ENCODE peak calls at places on chromosome 15, in four cellular contexts. One of them, this sample, is unnamed.

GRCh38 chr15:47384316-47384715 is 333.0 kb upstream of the SEMA6D start:
- DNase-seq in neuronal stem cell: peak; percentile 42
- DNase-seq in IMR-90: peak; percentile 96
- DNase-seq in H9: peak; percentile 33
- DNase-seq in this sample: peak; percentile 94

GRCh38 chr15:90750186-90750585 is 33.0 kb downstream of the BLM start:
- DNase-seq in neuronal stem cell: no peak
- DNase-seq in H9: no peak
- DNase-seq in IMR-90: no peak
- DNase-seq in this sample: no peak

GRCh38 chr15:55221090-55222011 is 24.6 kb upstream of the RSL24D1 start:
- DNase-seq in H9: no peak
- DNase-seq in IMR-90: peak; percentile 96
- DNase-seq in neuronal stem cell: no peak
- DNase-seq in this sample: peak; percentile 99

GRCh38 chr15:24292837-24293236 is 382.7 kb upstream of the NPAP1 start:
- DNase-seq in neuronal stem cell: no peak
- DNase-seq in IMR-90: no peak
- DNase-seq in H9: no peak
- DNase-seq in this sample: no peak

GRCh38 chr15:46461416-46461815 is 826.6 kb downstream of the SQOR start:
- DNase-seq in neuronal stem cell: no peak
- DNase-seq in IMR-90: no peak
- DNase-seq in H9: no peak
- DNase-seq in this sample: peak; percentile 3

GRCh38 chr15:38867556-38867955 is 302.9 kb upstream of the RASGRP1 start:
- DNase-seq in H9: no peak
- DNase-seq in neuronal stem cell: no peak
- DNase-seq in IMR-90: no peak
- DNase-seq in this sample: peak; percentile 37

GRCh38 chr15:36778516-36778915 is 199.1 kb downstream of the CDIN1 start:
- DNase-seq in IMR-90: peak; percentile 81
- DNase-seq in neuronal stem cell: no peak
- DNase-seq in H9: no peak
- DNase-seq in this sample: no peak

GRCh38 chr15:42092666-42093445 is 1.5 kb downstream of the PLA2G4D start:
- DNase-seq in IMR-90: no peak
- DNase-seq in H9: peak; percentile 38
- DNase-seq in neuronal stem cell: no peak
- DNase-seq in this sample: no peak

GRCh38 chr15:50127255-50127777 is 8.3 kb upstream of the ATP8B4 start:
- DNase-seq in H9: no peak
- DNase-seq in IMR-90: peak; percentile 82
- DNase-seq in neuronal stem cell: no peak
- DNase-seq in this sample: peak; percentile 61

GRCh38 chr15:86082619-86083377 is 3.1 kb downstream of the AGBL1 start:
- DNase-seq in IMR-90: no peak
- DNase-seq in H9: no peak
- DNase-seq in neuronal stem cell: no peak
- DNase-seq in this sample: no peak

GRCh38 chr15:63553388-63553791 is 43.8 kb upstream of the FBXL22 start:
- DNase-seq in IMR-90: peak; percentile 97
- DNase-seq in H9: no peak
- DNase-seq in neuronal stem cell: no peak
- DNase-seq in this sample: peak; percentile 97

GRCh38 chr15:52018693-52019393 is at the start of gene MAPK6:
- DNase-seq in H9: peak; percentile 91
- DNase-seq in IMR-90: peak; percentile 93
- DNase-seq in neuronal stem cell: peak; percentile 94
- DNase-seq in this sample: peak; percentile 94

GRCh38 chr15:38896652-38897051 is 332.0 kb upstream of the RASGRP1 start:
- DNase-seq in IMR-90: no peak
- DNase-seq in neuronal stem cell: no peak
- DNase-seq in H9: no peak
- DNase-seq in this sample: no peak

GRCh38 chr15:95932676-95933075 is 397.8 kb upstream of the NR2F2 start:
- DNase-seq in H9: no peak
- DNase-seq in neuronal stem cell: no peak
- DNase-seq in IMR-90: peak; percentile 10
- DNase-seq in this sample: peak; percentile 52

GRCh38 chr15:91942676-91943417 is 89.3 kb downstream of the SLCO3A1 start:
- DNase-seq in IMR-90: peak; percentile 89
- DNase-seq in neuronal stem cell: no peak
- DNase-seq in H9: no peak
- DNase-seq in this sample: peak; percentile 73

GRCh38 chr15:101542306-101543025 is 53.0 kb upstream of the PCSK6 start:
- DNase-seq in IMR-90: no peak
- DNase-seq in H9: peak; percentile 34
- DNase-seq in neuronal stem cell: no peak
- DNase-seq in this sample: no peak

GRCh38 chr15:70478251-70478990 is 284.9 kb downstream of the UACA start:
- DNase-seq in H9: no peak
- DNase-seq in IMR-90: no peak
- DNase-seq in neuronal stem cell: no peak
- DNase-seq in this sample: no peak

GRCh38 chr15:64373360-64373759 is 7.9 kb downstream of the PCLAF start:
- DNase-seq in neuronal stem cell: no peak
- DNase-seq in IMR-90: no peak
- DNase-seq in H9: no peak
- DNase-seq in this sample: no peak

GRCh38 chr15:69344238-69344637 is 45.5 kb downstream of the PAQR5 start:
- DNase-seq in H9: no peak
- DNase-seq in neuronal stem cell: no peak
- DNase-seq in IMR-90: no peak
- DNase-seq in this sample: no peak

GRCh38 chr15:59456114-59456513 is 18.1 kb downstream of the FAM81A start:
- DNase-seq in IMR-90: no peak
- DNase-seq in neuronal stem cell: no peak
- DNase-seq in H9: no peak
- DNase-seq in this sample: no peak

GRCh38 chr15:101022876-101023275 is 103.7 kb downstream of the LRRK1 start:
- DNase-seq in neuronal stem cell: no peak
- DNase-seq in H9: peak; percentile 2
- DNase-seq in IMR-90: no peak
- DNase-seq in this sample: no peak

GRCh38 chr15:65163041-65163440 is 22.1 kb downstream of the CLPX start:
- DNase-seq in neuronal stem cell: no peak
- DNase-seq in H9: no peak
- DNase-seq in IMR-90: peak; percentile 55
- DNase-seq in this sample: no peak

GRCh38 chr15:38587214-38587613 is 22.6 kb upstream of the RASGRP1 start:
- DNase-seq in neuronal stem cell: no peak
- DNase-seq in IMR-90: no peak
- DNase-seq in H9: no peak
- DNase-seq in this sample: no peak

GRCh38 chr15:40105517-40106202 is 3.0 kb downstream of the BMF start:
- DNase-seq in IMR-90: no peak
- DNase-seq in H9: no peak
- DNase-seq in neuronal stem cell: no peak
- DNase-seq in this sample: no peak

GRCh38 chr15:40104865-40105516 is 3.7 kb downstream of the BMF start:
- DNase-seq in H9: peak; percentile 96
- DNase-seq in neuronal stem cell: no peak
- DNase-seq in IMR-90: peak; percentile 79
- DNase-seq in this sample: peak; percentile 87

GRCh38 chr15:40104296-40104864 is 4.3 kb downstream of the BMF start:
- DNase-seq in IMR-90: no peak
- DNase-seq in H9: no peak
- DNase-seq in neuronal stem cell: no peak
- DNase-seq in this sample: no peak

GRCh38 chr15:40108061-40108854 is 421 bp downstream of the BMF start:
- DNase-seq in H9: no peak
- DNase-seq in IMR-90: peak; percentile 55
- DNase-seq in neuronal stem cell: no peak
- DNase-seq in this sample: peak; percentile 71

GRCh38 chr15:40106203-40107161 is 2.2 kb downstream of the BMF start:
- DNase-seq in neuronal stem cell: no peak
- DNase-seq in IMR-90: peak; percentile 49
- DNase-seq in H9: peak; percentile 91
- DNase-seq in this sample: peak; percentile 89
- H2AK5ac ChIP-seq in neuronal stem cell: peak overlapping the region; percentile 43
- H2AK5ac ChIP-seq in IMR-90: peak overlapping the region; percentile 53
- H2AK5ac ChIP-seq in H9: no peak overlapping the region
- H2AK5ac ChIP-seq in this sample: no peak overlapping the region

GRCh38 chr15:58279654-58280053 is 141.5 kb downstream of the AQP9 start:
- DNase-seq in H9: no peak
- DNase-seq in IMR-90: no peak
- DNase-seq in neuronal stem cell: no peak
- DNase-seq in this sample: no peak

GRCh38 chr15:58276924-58277323 is 138.7 kb downstream of the AQP9 start:
- DNase-seq in H9: no peak
- DNase-seq in IMR-90: no peak
- DNase-seq in neuronal stem cell: no peak
- DNase-seq in this sample: no peak

GRCh38 chr15:58275785-58276184 is 137.6 kb downstream of the AQP9 start:
- DNase-seq in H9: no peak
- DNase-seq in neuronal stem cell: no peak
- DNase-seq in IMR-90: no peak
- DNase-seq in this sample: no peak

GRCh38 chr15:58282060-58282708 is 144.0 kb downstream of the AQP9 start:
- DNase-seq in IMR-90: no peak
- DNase-seq in H9: no peak
- DNase-seq in neuronal stem cell: no peak
- DNase-seq in this sample: peak; percentile 39

DNA sequence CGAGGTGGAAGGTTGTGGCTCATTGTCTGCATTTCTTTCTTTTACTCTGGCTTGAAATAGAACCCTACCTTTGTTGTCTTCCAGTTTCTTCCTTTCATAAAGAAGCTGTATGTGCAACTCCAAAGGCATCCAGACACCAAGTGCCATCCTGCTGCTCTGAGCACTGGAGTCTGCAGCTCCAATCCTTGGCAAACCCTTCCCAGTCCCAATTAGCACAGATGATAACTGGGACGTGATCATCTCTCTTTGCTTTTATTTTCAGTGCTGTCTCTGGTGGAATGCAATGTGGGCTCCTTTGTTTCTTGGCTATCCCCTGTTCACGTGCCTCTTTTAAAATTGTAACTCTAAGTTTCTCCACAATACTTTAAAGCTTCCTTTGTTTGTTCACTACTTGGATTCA is 140.9 kb downstream of the AQP9 start:
- DNase-seq in H9: no peak
- DNase-seq in IMR-90: no peak
- DNase-seq in neuronal stem cell: no peak
- DNase-seq in this sample: no peak
- H3K23ac ChIP-seq in H9: no peak overlapping the region
- H3K23ac ChIP-seq in IMR-90: no peak overlapping the region
- H3K23ac ChIP-seq in neuronal stem cell: no peak overlapping the region
- H3K23ac ChIP-seq in this sample: no peak overlapping the region

GRCh38 chr15:67569668-67570067 is 27.2 kb downstream of the MAP2K5 start:
- DNase-seq in H9: no peak
- DNase-seq in IMR-90: no peak
- DNase-seq in neuronal stem cell: no peak
- DNase-seq in this sample: no peak

GRCh38 chr15:67570875-67571642 is 28.6 kb downstream of the MAP2K5 start:
- DNase-seq in neuronal stem cell: no peak
- DNase-seq in IMR-90: no peak
- DNase-seq in H9: no peak
- DNase-seq in this sample: no peak

GRCh38 chr15:67571643-67572415 is 29.3 kb downstream of the MAP2K5 start:
- DNase-seq in H9: no peak
- DNase-seq in IMR-90: peak; percentile 59
- DNase-seq in neuronal stem cell: no peak
- DNase-seq in this sample: peak; percentile 55

GRCh38 chr15:67574981-67575632 is 32.6 kb downstream of the MAP2K5 start:
- DNase-seq in neuronal stem cell: peak; percentile 12
- DNase-seq in H9: no peak
- DNase-seq in IMR-90: no peak
- DNase-seq in this sample: no peak

GRCh38 chr15:67573194-67573593 is 30.7 kb downstream of the MAP2K5 start:
- DNase-seq in neuronal stem cell: no peak
- DNase-seq in IMR-90: no peak
- DNase-seq in H9: no peak
- DNase-seq in this sample: no peak
- H2BK15ac ChIP-seq in neuronal stem cell: no peak overlapping the region
- H2BK15ac ChIP-seq in IMR-90: no peak overlapping the region
- H2BK15ac ChIP-seq in H9: no peak overlapping the region
- H2BK15ac ChIP-seq in this sample: no peak overlapping the region

GRCh38 chr15:34969340-34970097 is at the start of gene AQR:
- DNase-seq in H9: peak; percentile 97
- DNase-seq in neuronal stem cell: peak; percentile 95
- DNase-seq in IMR-90: peak; percentile 98
- DNase-seq in this sample: peak; percentile 98

GRCh38 chr15:34964277-34964676 is 5.3 kb downstream of the AQR start:
- DNase-seq in H9: no peak
- DNase-seq in IMR-90: no peak
- DNase-seq in neuronal stem cell: no peak
- DNase-seq in this sample: no peak
- H2AK5ac ChIP-seq in H9: no peak overlapping the region
- H2AK5ac ChIP-seq in IMR-90: no peak overlapping the region
- H2AK5ac ChIP-seq in neuronal stem cell: no peak overlapping the region
- H2AK5ac ChIP-seq in this sample: no peak overlapping the region

GRCh38 chr15:89578146-89578545 is 2.9 kb downstream of the TICRR start:
- DNase-seq in H9: no peak
- DNase-seq in IMR-90: no peak
- DNase-seq in neuronal stem cell: no peak
- DNase-seq in this sample: no peak

GRCh38 chr15:89576417-89576773 is 1.1 kb downstream of the TICRR start:
- DNase-seq in IMR-90: peak; percentile 9
- DNase-seq in neuronal stem cell: no peak
- DNase-seq in H9: no peak
- DNase-seq in this sample: no peak

GRCh38 chr15:89575656-89576416 is 567 bp downstream of the TICRR start:
- DNase-seq in H9: peak; percentile 47
- DNase-seq in IMR-90: peak; percentile 4
- DNase-seq in neuronal stem cell: no peak
- DNase-seq in this sample: peak; percentile 50

GRCh38 chr15:89577776-89578115 is 2.5 kb downstream of the TICRR start:
- DNase-seq in IMR-90: no peak
- DNase-seq in neuronal stem cell: no peak
- DNase-seq in H9: no peak
- DNase-seq in this sample: no peak

GRCh38 chr15:89575146-89575655 is at the start of gene TICRR:
- DNase-seq in neuronal stem cell: peak; percentile 99
- DNase-seq in H9: peak; percentile 99
- DNase-seq in IMR-90: peak; percentile 100
- DNase-seq in this sample: peak; percentile 100
- H3K23ac ChIP-seq in neuronal stem cell: peak within 1 kb of the TSS; percentile 93
- H3K23ac ChIP-seq in H9: no peak within 1 kb of the TSS
- H3K23ac ChIP-seq in IMR-90: peak within 1 kb of the TSS; percentile 70
- H3K23ac ChIP-seq in this sample: no peak within 1 kb of the TSS

DNA sequence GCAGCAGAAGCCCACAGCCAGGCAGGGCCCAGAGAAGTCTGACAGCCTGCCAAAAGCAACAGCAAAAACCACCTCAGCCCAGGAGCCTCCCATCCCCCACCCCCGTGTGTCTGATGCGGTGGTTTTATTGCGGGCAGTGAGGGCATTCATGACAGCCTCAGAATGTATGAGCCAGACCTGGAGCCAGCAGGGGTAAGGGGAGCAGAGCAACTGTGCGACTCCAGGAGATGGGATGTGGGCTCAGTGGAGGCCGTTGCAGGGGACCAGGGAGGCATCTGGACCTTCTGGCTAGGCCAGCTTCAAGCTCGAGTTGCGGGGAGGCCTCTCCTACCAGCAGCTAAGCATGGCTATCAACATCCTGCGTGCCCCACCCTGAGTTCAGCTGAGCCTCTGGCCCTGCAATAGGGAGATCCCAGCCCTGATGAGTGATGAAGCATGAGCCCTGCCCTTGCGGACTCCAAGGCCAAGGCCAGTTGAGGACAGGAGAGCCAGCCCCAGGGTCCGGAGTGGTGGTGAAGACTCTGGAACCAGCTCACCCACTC is 52.5 kb downstream of the CYP11A1 start:
- DNase-seq in H9: no peak
- DNase-seq in neuronal stem cell: no peak
- DNase-seq in IMR-90: no peak
- DNase-seq in this sample: no peak
- H2BK15ac ChIP-seq in H9: no peak overlapping the region
- H2BK15ac ChIP-seq in neuronal stem cell: no peak overlapping the region
- H2BK15ac ChIP-seq in IMR-90: peak overlapping the region; percentile 68
- H2BK15ac ChIP-seq in this sample: no peak overlapping the region

This sample was measured in mesenchymal stem cell.